ENCODE peak calls at places on chromosomes 5 and 9, in seven cellular contexts. H, L, N, O, W, V and Y are unnamed samples.

GRCh38 chr5:14145356-14146334 is 2.5 kb downstream of the TRIO start:
- DNase-seq in O (no peak), W (no peak), L (no peak), H (no peak), V (no peak), N (no peak), Y (no peak)

GRCh38 chr5:143207058-143207457 is 196.4 kb downstream of the NR3C1 start:
- DNase-seq in H (no peak), L (no peak), N (no peak), V (no peak), W (no peak), O (no peak), Y (no peak)

GRCh38 chr5:83895860-83896259 is 175.2 kb upstream of the HAPLN1 start:
- DNase-seq in V (no peak), O (no peak), L (no peak), W (peak), N (no peak), H (no peak), Y (no peak)

GRCh38 chr5:2511131-2511530 is 240.3 kb downstream of the IRX2 start:
- DNase-seq in N (no peak), H (no peak), V (no peak), O (no peak), L (no peak), W (no peak), Y (no peak)

GRCh38 chr5:137470111-137470920 is 28.8 kb downstream of the SPOCK1 start:
- DNase-seq in H (no peak), W (peak), O (no peak), L (peak), N (peak), V (no peak), Y (no peak)

GRCh38 chr5:77167695-77168111 is 42.8 kb upstream of the PDE8B start:
- DNase-seq in W (peak), V (peak), L (no peak), N (no peak), O (no peak), H (no peak), Y (no peak)

GRCh38 chr9:38416461-38416860 is 7.8 kb downstream of the IGFBPL1 start:
- DNase-seq in H (no peak), L (no peak), W (no peak), O (no peak), V (no peak), N (no peak), Y (no peak)

GRCh38 chr5:169443249-169443784 is 140.3 kb upstream of the SPDL1 start:
- DNase-seq in W (no peak), O (no peak), H (no peak), V (no peak), L (no peak), N (no peak), Y (no peak)

GRCh38 chr9:112169368-112169767 is 5.7 kb downstream of the SUSD1 start:
- DNase-seq in L (no peak), W (no peak), O (no peak), H (no peak), N (no peak), V (no peak), Y (no peak)

GRCh38 chr9:136047076-136047774 is 47.9 kb downstream of the NACC2 start:
- DNase-seq in H (no peak), L (peak), O (no peak), N (peak), V (no peak), W (no peak), Y (no peak)

GRCh38 chr5:107646418-107646817 is 24.3 kb downstream of the EFNA5 start:
- DNase-seq in L (no peak), H (no peak), O (no peak), N (no peak), W (no peak), V (no peak), Y (no peak)

GRCh38 chr9:138053996-138054752 is 176.6 kb downstream of the CACNA1B start:
- DNase-seq in V (no peak), N (peak), W (no peak), O (no peak), L (peak), H (no peak), Y (no peak)

GRCh38 chr9:6076856-6077255 is 61.4 kb upstream of the RANBP6 start:
- DNase-seq in O (no peak), W (peak), H (no peak), L (no peak), N (no peak), V (no peak), Y (no peak)

GRCh38 chr5:135392256-135392655 is 6.8 kb downstream of the MACROH2A1 start:
- DNase-seq in N (no peak), H (peak), O (peak), V (no peak), L (no peak), W (peak), Y (peak)

GRCh38 chr9:37555786-37556185 is 20.4 kb downstream of the FBXO10 start:
- DNase-seq in V (no peak), N (no peak), W (no peak), L (no peak), H (no peak), O (no peak), Y (no peak)

GRCh38 chr5:5116953-5117352 is 23.2 kb upstream of the ADAMTS16 start:
- DNase-seq in N (no peak), O (no peak), W (peak), V (no peak), H (no peak), L (no peak), Y (no peak)

GRCh38 chr5:119410448-119411170 is 41.7 kb upstream of the HSD17B4 start:
- DNase-seq in O (no peak), N (no peak), V (no peak), W (no peak), H (no peak), L (no peak), Y (no peak)

GRCh38 chr5:143229426-143229895 is 174.0 kb downstream of the NR3C1 start:
- DNase-seq in H (no peak), L (no peak), N (no peak), O (no peak), V (no peak), W (no peak), Y (no peak)

GRCh38 chr5:41772071-41772470 is 98.2 kb downstream of the OXCT1 start:
- DNase-seq in V (no peak), L (no peak), H (no peak), N (no peak), W (no peak), O (no peak), Y (no peak)

GRCh38 chr5:150485770-150486401 is 22.0 kb upstream of the NDST1 start:
- DNase-seq in V (no peak), N (peak), O (peak), W (no peak), H (no peak), L (peak), Y (peak)

GRCh38 chr9:109063765-109064164 is 50.5 kb upstream of the CTNNAL1 start:
- DNase-seq in W (no peak), N (no peak), V (no peak), O (no peak), L (no peak), H (no peak), Y (no peak)